ENCODE peak calls at places on chromosome 19, in seven cellular contexts. L is HCT116; C is left ventricle myocardium inferior; X is H9; R is HepG2; Z is CD4-positive, alpha-beta T cell; T is RWPE2. D is an unnamed sample.

GRCh38 chr19:16330368-16330801 is 5.8 kb downstream of the KLF2 start:
- DNase-seq in L (peak; percentile 88), C (peak; percentile 63), X (no peak), R (peak; percentile 27), Z (peak; percentile 96), T (peak; percentile 98), D (peak; percentile 81)

GRCh38 chr19:19064811-19065745 is 1.3 kb downstream of the SLC25A42 start:
- DNase-seq in L (no peak), C (no peak), X (no peak), R (no peak), Z (no peak), T (no peak), D (no peak)

GRCh38 chr19:17026041-17026658 is 460 bp downstream of the CPAMD8 start:
- DNase-seq in L (no peak), C (no peak), X (no peak), R (no peak), Z (no peak), T (no peak), D (peak; percentile 70)

GRCh38 chr19:19448238-19448544 is 42.7 kb downstream of the GATAD2A start:
- DNase-seq in L (no peak), C (no peak), X (peak; percentile 26), R (no peak), Z (no peak), T (no peak), D (no peak)

GRCh38 chr19:35231956-35232746 is 3.6 kb upstream of the FAM187B start:
- DNase-seq in L (no peak), C (no peak), X (no peak), R (no peak), Z (no peak), T (no peak), D (no peak)

GRCh38 chr19:55678121-55678671 is 3.2 kb downstream of the EPN1 start:
- DNase-seq in L (no peak), C (peak; percentile 45), X (no peak), R (no peak), Z (no peak), T (no peak), D (peak; percentile 73)

GRCh38 chr19:35033067-35034004 is 3.1 kb downstream of the SCN1B start:
- DNase-seq in L (no peak), C (no peak), X (no peak), R (no peak), Z (no peak), T (no peak), D (no peak)

GRCh38 chr19:19274146-19274545 is 1.0 kb upstream of the TM6SF2 start:
- DNase-seq in L (no peak), C (no peak), X (no peak), R (no peak), Z (no peak), T (no peak), D (no peak)

GRCh38 chr19:15417699-15418098 is 1.1 kb downstream of the AKAP8L start:
- DNase-seq in L (no peak), C (no peak), X (no peak), R (no peak), Z (no peak), T (no peak), D (no peak)

GRCh38 chr19:4906963-4907362 is 2.3 kb upstream of the UHRF1 start:
- DNase-seq in L (no peak), C (no peak), X (no peak), R (no peak), Z (no peak), T (no peak), D (no peak)

GRCh38 chr19:50720921-50721291 is 1.3 kb upstream of the SHANK1 start:
- DNase-seq in L (no peak), C (no peak), X (no peak), R (no peak), Z (no peak), T (no peak), D (no peak)

GRCh38 chr19:1219786-1220451 is 14.3 kb downstream of the STK11 start:
- DNase-seq in L (no peak), C (no peak), X (no peak), R (no peak), Z (no peak), T (no peak), D (no peak)

GRCh38 chr19:18457478-18458331 is 19.8 kb upstream of the ISYNA1 start:
- DNase-seq in L (no peak), C (no peak), X (no peak), R (no peak), Z (no peak), T (no peak), D (no peak)

GRCh38 chr19:10231624-10232228 is 595 bp upstream of the S1PR2 start:
- DNase-seq in L (no peak), C (no peak), X (no peak), R (no peak), Z (no peak), T (no peak), D (no peak)

GRCh38 chr19:47699360-47699917 is 13.8 kb upstream of the EHD2 start:
- DNase-seq in L (no peak), C (no peak), X (peak; percentile 82), R (peak; percentile 28), Z (peak; percentile 36), T (no peak), D (peak; percentile 84)

GRCh38 chr19:17719730-17720486 is 628 bp downstream of the MAP1S start:
- DNase-seq in L (no peak), C (no peak), X (no peak), R (no peak), Z (no peak), T (no peak), D (peak; percentile 88)

GRCh38 chr19:10654610-10655456 is 687 bp downstream of the ILF3 start:
- DNase-seq in L (no peak), C (peak; percentile 47), X (peak; percentile 85), R (peak; percentile 47), Z (peak; percentile 46), T (no peak), D (peak; percentile 85)

GRCh38 chr19:11378319-11379189 is 4.1 kb downstream of the SWSAP1 start:
- DNase-seq in L (no peak), C (peak; percentile 44), X (peak; percentile 82), R (peak; percentile 48), Z (no peak), T (no peak), D (peak; percentile 46)

GRCh38 chr19:49064768-49065611 is at the start of gene NTF4:
- DNase-seq in L (no peak), C (no peak), X (peak; percentile 80), R (peak; percentile 20), Z (no peak), T (peak; percentile 70), D (no peak)

DNA sequence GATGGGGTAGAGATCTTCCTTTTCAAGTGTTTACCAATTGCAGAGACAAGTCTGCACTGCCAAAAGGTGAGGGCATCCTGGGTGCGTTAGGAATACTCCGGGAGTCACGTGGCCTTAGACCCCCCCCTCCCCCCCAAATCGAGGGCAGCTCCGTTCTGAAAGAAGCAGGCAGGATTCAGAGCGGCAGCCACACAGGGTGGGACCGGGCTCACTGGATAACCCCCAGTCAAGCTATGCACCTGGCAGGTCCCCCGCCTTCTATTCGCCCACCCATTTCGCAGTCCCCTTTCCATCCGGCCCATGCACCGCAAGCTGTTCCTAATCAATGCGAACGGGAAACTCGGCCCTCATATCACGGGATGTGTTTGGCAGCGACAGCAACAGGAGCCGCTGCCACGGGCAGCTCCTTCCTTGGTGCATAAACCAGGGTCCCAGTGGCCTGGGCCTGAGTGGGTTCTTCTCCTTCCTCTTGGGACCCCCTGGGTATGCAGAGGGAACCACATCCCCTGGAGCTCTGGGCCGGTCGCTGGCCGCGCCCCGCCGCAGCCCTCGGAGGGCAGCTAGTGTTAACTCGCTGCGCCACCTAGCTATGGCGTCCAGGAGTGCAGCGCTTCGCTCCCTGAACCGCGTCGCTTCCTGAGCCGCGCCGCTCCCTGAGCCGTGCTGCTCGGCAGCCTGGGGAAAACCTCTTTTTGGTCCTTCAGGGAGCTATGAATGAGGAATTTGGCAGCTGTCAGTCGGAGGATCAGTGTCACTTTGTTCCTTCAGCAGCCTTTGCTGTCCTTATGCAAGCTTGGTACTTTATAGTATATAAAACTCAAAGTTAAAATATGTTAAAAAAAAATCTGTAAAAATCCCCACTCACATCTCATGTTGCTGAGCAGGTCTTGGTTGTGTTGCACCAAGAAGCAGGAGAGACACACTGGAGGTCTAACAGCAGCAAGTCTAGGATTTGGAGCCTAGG is 41.4 kb downstream of the LYL1 start:
- DNase-seq in L (peak; percentile 59), C (peak; percentile 89), X (peak; percentile 82), R (peak; percentile 70), Z (peak; percentile 58), T (no peak), D (peak; percentile 96)
- TF ChIP-seq CTCF in L (peak; percentile 97), C (peak; percentile 99), X (peak; percentile 95), R (peak; percentile 99), Z (peak; percentile 96), T (peak; percentile 96), D (peak; percentile 95)

GRCh38 chr19:39512964-39513363 is 2.0 kb upstream of the SELENOV start:
- DNase-seq in L (no peak), C (no peak), X (no peak), R (no peak), Z (no peak), T (no peak), D (no peak)

GRCh38 chr19:39515551-39516191 is 732 bp downstream of the SELENOV start:
- DNase-seq in L (no peak), C (no peak), X (no peak), R (no peak), Z (no peak), T (no peak), D (no peak)

GRCh38 chr19:39516270-39516669 is 1.3 kb downstream of the SELENOV start:
- DNase-seq in L (no peak), C (no peak), X (peak; percentile 38), R (no peak), Z (no peak), T (no peak), D (no peak)

GRCh38 chr19:39517432-39517831 is 2.5 kb downstream of the SELENOV start:
- DNase-seq in L (no peak), C (no peak), X (no peak), R (no peak), Z (no peak), T (no peak), D (no peak)

GRCh38 chr19:39514840-39515550 is at the start of gene SELENOV:
- DNase-seq in L (no peak), C (no peak), X (peak; percentile 83), R (no peak), Z (no peak), T (no peak), D (no peak)
- H3K27me3 ChIP-seq in L (no peaks in the 10 kb centered on the region), C (peaks cover 85% of the 10 kb centered on the region), X (no peaks in the 10 kb centered on the region), R (peaks cover 36% of the 10 kb centered on the region), Z (peaks cover 41% of the 10 kb centered on the region), T (peaks cover 29% of the 10 kb centered on the region), D (peaks cover 45% of the 10 kb centered on the region)

GRCh38 chr19:7982651-7983099 is 22.8 kb downstream of the ELAVL1 start:
- DNase-seq in L (no peak), C (no peak), X (no peak), R (no peak), Z (no peak), T (no peak), D (peak; percentile 37)
- H3K27ac ChIP-seq in L (no peak overlapping the region), C (peak overlapping the region; percentile 78), X (no peak overlapping the region), R (no peak overlapping the region), Z (no peak overlapping the region), T (no peak overlapping the region), D (no peak overlapping the region)

GRCh38 chr19:32251634-32252332 is 93.6 kb upstream of the ZNF507 start:
- DNase-seq in L (no peak), C (no peak), X (no peak), R (no peak), Z (no peak), T (no peak), D (no peak)

GRCh38 chr19:32241957-32242710 is 103.3 kb upstream of the ZNF507 start:
- DNase-seq in L (no peak), C (no peak), X (no peak), R (no peak), Z (no peak), T (no peak), D (no peak)

GRCh38 chr19:32240316-32240715 is 105.1 kb upstream of the ZNF507 start:
- DNase-seq in L (no peak), C (no peak), X (no peak), R (no peak), Z (no peak), T (no peak), D (no peak)

GRCh38 chr19:32246032-32246431 is 99.4 kb upstream of the ZNF507 start:
- DNase-seq in L (no peak), C (no peak), X (no peak), R (no peak), Z (no peak), T (no peak), D (no peak)
- TF ChIP-seq CTCF in L (no peak), C (no peak), X (no peak), R (no peak), Z (no peak), T (no peak), D (no peak)